ENCODE peak calls at places on chromosomes 16 and 17, in six cellular contexts. One of them, this sample, is unnamed.

GRCh38 chr17:57482657-57483056 is 226.3 kb downstream of the MSI2 start:
- DNase-seq in HepG2: no peak
- DNase-seq in NCI-H1092 treated with DMSO at 0.1 percent for 48 hours: no peak
- DNase-seq in AML-193: no peak
- DNase-seq in AG04450: no peak
- DNase-seq in GM13976: no peak
- DNase-seq in this sample: no peak

GRCh38 chr16:87331241-87331801 is 14.1 kb upstream of the C16orf95 start:
- DNase-seq in HepG2: no peak
- DNase-seq in NCI-H1092 treated with DMSO at 0.1 percent for 48 hours: no peak
- DNase-seq in AML-193: no peak
- DNase-seq in AG04450: no peak
- DNase-seq in GM13976: no peak
- DNase-seq in this sample: no peak

GRCh38 chr17:72118588-72119279 is 2.1 kb upstream of the SOX9 start:
- DNase-seq in HepG2: peak; percentile 75
- DNase-seq in NCI-H1092 treated with DMSO at 0.1 percent for 48 hours: peak; percentile 59
- DNase-seq in AML-193: peak; percentile 15
- DNase-seq in AG04450: peak; percentile 77
- DNase-seq in GM13976: peak; percentile 59
- DNase-seq in this sample: peak; percentile 51

GRCh38 chr16:75801307-75801706 is 75.0 kb upstream of the CPHXL start:
- DNase-seq in HepG2: no peak
- DNase-seq in NCI-H1092 treated with DMSO at 0.1 percent for 48 hours: no peak
- DNase-seq in AML-193: no peak
- DNase-seq in AG04450: no peak
- DNase-seq in GM13976: no peak
- DNase-seq in this sample: no peak

GRCh38 chr17:58156839-58157803 is 8.9 kb downstream of the OR4D1 start:
- DNase-seq in HepG2: no peak
- DNase-seq in NCI-H1092 treated with DMSO at 0.1 percent for 48 hours: no peak
- DNase-seq in AML-193: no peak
- DNase-seq in AG04450: no peak
- DNase-seq in GM13976: peak; percentile 38
- DNase-seq in this sample: peak; percentile 75

GRCh38 chr16:86949116-86949515 is 368.1 kb downstream of the C16orf95 start:
- DNase-seq in HepG2: no peak
- DNase-seq in NCI-H1092 treated with DMSO at 0.1 percent for 48 hours: no peak
- DNase-seq in AML-193: no peak
- DNase-seq in AG04450: no peak
- DNase-seq in GM13976: no peak
- DNase-seq in this sample: no peak

GRCh38 chr17:56676807-56677206 is 83.3 kb downstream of the NOG start:
- DNase-seq in HepG2: no peak
- DNase-seq in NCI-H1092 treated with DMSO at 0.1 percent for 48 hours: no peak
- DNase-seq in AML-193: no peak
- DNase-seq in AG04450: no peak
- DNase-seq in GM13976: no peak
- DNase-seq in this sample: no peak

GRCh38 chr17:12395733-12396354 is 269.8 kb upstream of the MYOCD start:
- DNase-seq in HepG2: peak; percentile 8
- DNase-seq in NCI-H1092 treated with DMSO at 0.1 percent for 48 hours: no peak
- DNase-seq in AML-193: peak; percentile 0
- DNase-seq in AG04450: no peak
- DNase-seq in GM13976: peak; percentile 34
- DNase-seq in this sample: peak; percentile 2

GRCh38 chr16:58456193-58456592 is 43.8 kb upstream of the NDRG4 start:
- DNase-seq in HepG2: peak; percentile 93
- DNase-seq in NCI-H1092 treated with DMSO at 0.1 percent for 48 hours: no peak
- DNase-seq in AML-193: no peak
- DNase-seq in AG04450: no peak
- DNase-seq in GM13976: no peak
- DNase-seq in this sample: no peak

GRCh38 chr16:12896562-12896961 is 4.8 kb upstream of the SHISA9 start:
- DNase-seq in HepG2: peak; percentile 74
- DNase-seq in NCI-H1092 treated with DMSO at 0.1 percent for 48 hours: peak; percentile 51
- DNase-seq in AML-193: peak; percentile 21
- DNase-seq in AG04450: no peak
- DNase-seq in GM13976: peak; percentile 27
- DNase-seq in this sample: no peak

GRCh38 chr16:55294129-55294528 is 29.9 kb upstream of the IRX6 start:
- DNase-seq in HepG2: no peak
- DNase-seq in NCI-H1092 treated with DMSO at 0.1 percent for 48 hours: no peak
- DNase-seq in AML-193: no peak
- DNase-seq in AG04450: no peak
- DNase-seq in GM13976: no peak
- DNase-seq in this sample: no peak

GRCh38 chr17:59707971-59708425 is 544 bp downstream of the VMP1 start:
- DNase-seq in HepG2: no peak
- DNase-seq in NCI-H1092 treated with DMSO at 0.1 percent for 48 hours: no peak
- DNase-seq in AML-193: no peak
- DNase-seq in AG04450: no peak
- DNase-seq in GM13976: no peak
- DNase-seq in this sample: no peak

GRCh38 chr17:73158133-73158532 is 6.7 kb upstream of the SSTR2 start:
- DNase-seq in HepG2: no peak
- DNase-seq in NCI-H1092 treated with DMSO at 0.1 percent for 48 hours: no peak
- DNase-seq in AML-193: no peak
- DNase-seq in AG04450: no peak
- DNase-seq in GM13976: no peak
- DNase-seq in this sample: no peak

GRCh38 chr16:4409081-4409932 is 7.1 kb downstream of the CORO7 start:
- DNase-seq in HepG2: no peak
- DNase-seq in NCI-H1092 treated with DMSO at 0.1 percent for 48 hours: no peak
- DNase-seq in AML-193: no peak
- DNase-seq in AG04450: no peak
- DNase-seq in GM13976: peak; percentile 28
- DNase-seq in this sample: no peak

GRCh38 chr17:27346228-27346899 is 52.5 kb downstream of the WSB1 start:
- DNase-seq in HepG2: no peak
- DNase-seq in NCI-H1092 treated with DMSO at 0.1 percent for 48 hours: no peak
- DNase-seq in AML-193: no peak
- DNase-seq in AG04450: no peak
- DNase-seq in GM13976: no peak
- DNase-seq in this sample: no peak

GRCh38 chr16:9099131-9099625 is 7.7 kb downstream of the HAPSTR1 start:
- DNase-seq in HepG2: peak; percentile 36
- DNase-seq in NCI-H1092 treated with DMSO at 0.1 percent for 48 hours: no peak
- DNase-seq in AML-193: peak; percentile 53
- DNase-seq in AG04450: no peak
- DNase-seq in GM13976: no peak
- DNase-seq in this sample: peak; percentile 43

GRCh38 chr16:55239723-55240122 is 84.3 kb upstream of the IRX6 start:
- DNase-seq in HepG2: no peak
- DNase-seq in NCI-H1092 treated with DMSO at 0.1 percent for 48 hours: no peak
- DNase-seq in AML-193: no peak
- DNase-seq in AG04450: no peak
- DNase-seq in GM13976: no peak
- DNase-seq in this sample: no peak

GRCh38 chr17:20890338-20890737 is 152.5 kb downstream of the USP22 start:
- DNase-seq in HepG2: no peak
- DNase-seq in NCI-H1092 treated with DMSO at 0.1 percent for 48 hours: no peak
- DNase-seq in AML-193: no peak
- DNase-seq in AG04450: no peak
- DNase-seq in GM13976: no peak
- DNase-seq in this sample: no peak

GRCh38 chr16:84829168-84829965 is 9.6 kb downstream of the CRISPLD2 start:
- DNase-seq in HepG2: no peak
- DNase-seq in NCI-H1092 treated with DMSO at 0.1 percent for 48 hours: no peak
- DNase-seq in AML-193: no peak
- DNase-seq in AG04450: peak; percentile 79
- DNase-seq in GM13976: no peak
- DNase-seq in this sample: no peak

GRCh38 chr17:72876413-72876812 is 216.1 kb downstream of the SLC39A11 start:
- DNase-seq in HepG2: no peak
- DNase-seq in NCI-H1092 treated with DMSO at 0.1 percent for 48 hours: no peak
- DNase-seq in AML-193: no peak
- DNase-seq in AG04450: no peak
- DNase-seq in GM13976: no peak
- DNase-seq in this sample: no peak

GRCh38 chr17:72947475-72947874 is 145.0 kb downstream of the SLC39A11 start:
- DNase-seq in HepG2: no peak
- DNase-seq in NCI-H1092 treated with DMSO at 0.1 percent for 48 hours: no peak
- DNase-seq in AML-193: no peak
- DNase-seq in AG04450: no peak
- DNase-seq in GM13976: no peak
- DNase-seq in this sample: no peak

GRCh38 chr16:4675864-4676786 is 17.2 kb upstream of the NUDT16L1 start:
- DNase-seq in HepG2: peak; percentile 35
- DNase-seq in NCI-H1092 treated with DMSO at 0.1 percent for 48 hours: no peak
- DNase-seq in AML-193: no peak
- DNase-seq in AG04450: no peak
- DNase-seq in GM13976: no peak
- DNase-seq in this sample: peak; percentile 81

This sample was measured in activated CD4-positive, alpha-beta T cell treated with anti-CD3 and anti-CD28 coated beads for 48 hours.